ENCODE peak calls at places on chromosomes 13 and 19, in four cellular contexts. V, T, M and F are unnamed samples.

GRCh38 chr13:72970301-72970880 is 88.4 kb upstream of the KLF5 start:
- DNase-seq in M (no peak), V (no peak), T (no peak), F (no peak)

GRCh38 chr19:47582320-47582909 is 9.5 kb upstream of the ZNF541 start:
- DNase-seq in T (no peak), M (peak), V (no peak), F (no peak)

GRCh38 chr19:17938092-17938845 is 5.5 kb downstream of the CCDC124 start:
- DNase-seq in T (peak), M (peak), V (no peak), F (peak)

GRCh38 chr13:59356607-59357006 is 807.1 kb downstream of the DIAPH3 start:
- DNase-seq in M (peak), V (no peak), T (peak), F (peak)

GRCh38 chr19:45645631-45646344 is 6.6 kb upstream of the EML2 start:
- DNase-seq in V (no peak), M (peak), T (peak), F (peak)

GRCh38 chr13:109974354-109974753 is 188.0 kb upstream of the IRS2 start:
- DNase-seq in V (no peak), M (peak), T (no peak), F (no peak)

GRCh38 chr19:919157-920050 is 2.3 kb downstream of the KISS1R start:
- DNase-seq in T (no peak), M (no peak), V (no peak), F (no peak)

GRCh38 chr13:48507024-48507423 is 25.9 kb downstream of the RCBTB2 start:
- DNase-seq in V (no peak), T (no peak), M (no peak), F (no peak)